ENCODE peak calls at places on chromosomes 3 and 15, in ten cellular contexts. One of them, this sample, is unnamed.

GRCh38 chr15:63035977-63036376 is 6.6 kb upstream of the TPM1 start:
- DNase-seq in sigmoid colon: no peak
- DNase-seq in ovary: no peak
- DNase-seq in astrocyte of the spinal cord: no peak
- DNase-seq in psoas muscle: no peak
- DNase-seq in GM06990: no peak
- DNase-seq in A549: no peak
- DNase-seq in body of pancreas: no peak
- DNase-seq in uterus: no peak
- DNase-seq in left lung: no peak
- DNase-seq in this sample: no peak

GRCh38 chr3:160755776-160756304 is at the start of gene PPM1L:
- DNase-seq in uterus: peak
- DNase-seq in ovary: peak
- DNase-seq in GM06990: no peak
- DNase-seq in sigmoid colon: peak
- DNase-seq in body of pancreas: peak
- DNase-seq in astrocyte of the spinal cord: peak
- DNase-seq in psoas muscle: peak
- DNase-seq in A549: no peak
- DNase-seq in left lung: peak
- DNase-seq in this sample: peak

GRCh38 chr15:35023794-35024193 is 35.7 kb upstream of the ZNF770 start:
- DNase-seq in psoas muscle: no peak
- DNase-seq in ovary: no peak
- DNase-seq in GM06990: no peak
- DNase-seq in sigmoid colon: no peak
- DNase-seq in body of pancreas: no peak
- DNase-seq in left lung: no peak
- DNase-seq in astrocyte of the spinal cord: no peak
- DNase-seq in A549: no peak
- DNase-seq in uterus: no peak
- DNase-seq in this sample: peak

GRCh38 chr3:39124876-39125836 is 17.7 kb downstream of the TTC21A start:
- DNase-seq in psoas muscle: no peak
- DNase-seq in left lung: no peak
- DNase-seq in GM06990: no peak
- DNase-seq in sigmoid colon: peak
- DNase-seq in ovary: no peak
- DNase-seq in uterus: no peak
- DNase-seq in body of pancreas: peak
- DNase-seq in astrocyte of the spinal cord: peak
- DNase-seq in A549: peak
- DNase-seq in this sample: peak

GRCh38 chr3:141644931-141645330 is 93.2 kb upstream of the RNF7 start:
- DNase-seq in psoas muscle: peak
- DNase-seq in left lung: peak
- DNase-seq in A549: peak
- DNase-seq in GM06990: peak
- DNase-seq in ovary: peak
- DNase-seq in sigmoid colon: peak
- DNase-seq in uterus: peak
- DNase-seq in body of pancreas: peak
- DNase-seq in astrocyte of the spinal cord: peak
- DNase-seq in this sample: peak

GRCh38 chr3:58999134-58999778 is 50.6 kb downstream of the CFAP20DC start:
- DNase-seq in sigmoid colon: no peak
- DNase-seq in uterus: no peak
- DNase-seq in psoas muscle: no peak
- DNase-seq in A549: no peak
- DNase-seq in left lung: no peak
- DNase-seq in ovary: no peak
- DNase-seq in GM06990: no peak
- DNase-seq in astrocyte of the spinal cord: no peak
- DNase-seq in body of pancreas: no peak
- DNase-seq in this sample: peak

GRCh38 chr15:99097441-99098410 is 7.2 kb upstream of the SYNM start:
- DNase-seq in uterus: no peak
- DNase-seq in left lung: no peak
- DNase-seq in astrocyte of the spinal cord: no peak
- DNase-seq in ovary: no peak
- DNase-seq in sigmoid colon: no peak
- DNase-seq in body of pancreas: no peak
- DNase-seq in GM06990: no peak
- DNase-seq in A549: no peak
- DNase-seq in psoas muscle: no peak
- DNase-seq in this sample: no peak

GRCh38 chr3:291028-291427 is 94.5 kb downstream of the CHL1 start:
- DNase-seq in A549: no peak
- DNase-seq in uterus: no peak
- DNase-seq in left lung: no peak
- DNase-seq in astrocyte of the spinal cord: no peak
- DNase-seq in psoas muscle: no peak
- DNase-seq in body of pancreas: no peak
- DNase-seq in sigmoid colon: no peak
- DNase-seq in GM06990: no peak
- DNase-seq in ovary: no peak
- DNase-seq in this sample: no peak

GRCh38 chr3:71949403-71949802 is 164.5 kb upstream of the PROK2 start:
- DNase-seq in A549: no peak
- DNase-seq in ovary: no peak
- DNase-seq in GM06990: no peak
- DNase-seq in psoas muscle: no peak
- DNase-seq in astrocyte of the spinal cord: no peak
- DNase-seq in left lung: no peak
- DNase-seq in sigmoid colon: no peak
- DNase-seq in body of pancreas: no peak
- DNase-seq in uterus: no peak
- DNase-seq in this sample: peak

GRCh38 chr3:165803471-165803870 is 33.8 kb downstream of the BCHE start:
- DNase-seq in sigmoid colon: no peak
- DNase-seq in ovary: no peak
- DNase-seq in A549: no peak
- DNase-seq in left lung: no peak
- DNase-seq in body of pancreas: no peak
- DNase-seq in GM06990: no peak
- DNase-seq in psoas muscle: no peak
- DNase-seq in astrocyte of the spinal cord: no peak
- DNase-seq in uterus: no peak
- DNase-seq in this sample: no peak

GRCh38 chr3:128495435-128495970 is 2.5 kb upstream of the GATA2 start:
- DNase-seq in psoas muscle: no peak
- DNase-seq in left lung: no peak
- DNase-seq in astrocyte of the spinal cord: no peak
- DNase-seq in body of pancreas: no peak
- DNase-seq in GM06990: no peak
- DNase-seq in uterus: no peak
- DNase-seq in A549: no peak
- DNase-seq in ovary: no peak
- DNase-seq in sigmoid colon: peak
- DNase-seq in this sample: no peak

GRCh38 chr15:38748710-38749109 is 184.1 kb upstream of the RASGRP1 start:
- DNase-seq in uterus: no peak
- DNase-seq in GM06990: no peak
- DNase-seq in body of pancreas: no peak
- DNase-seq in astrocyte of the spinal cord: no peak
- DNase-seq in sigmoid colon: no peak
- DNase-seq in psoas muscle: no peak
- DNase-seq in ovary: no peak
- DNase-seq in left lung: no peak
- DNase-seq in A549: no peak
- DNase-seq in this sample: no peak

GRCh38 chr3:127700406-127700805 is 27.7 kb downstream of the ABTB1 start:
- DNase-seq in uterus: no peak
- DNase-seq in left lung: no peak
- DNase-seq in sigmoid colon: no peak
- DNase-seq in psoas muscle: peak
- DNase-seq in GM06990: no peak
- DNase-seq in body of pancreas: no peak
- DNase-seq in ovary: no peak
- DNase-seq in A549: no peak
- DNase-seq in astrocyte of the spinal cord: no peak
- DNase-seq in this sample: no peak

GRCh38 chr3:42092006-42092405 is 849 bp downstream of the TRAK1 start:
- DNase-seq in left lung: no peak
- DNase-seq in ovary: no peak
- DNase-seq in A549: no peak
- DNase-seq in psoas muscle: no peak
- DNase-seq in uterus: no peak
- DNase-seq in GM06990: no peak
- DNase-seq in body of pancreas: no peak
- DNase-seq in astrocyte of the spinal cord: no peak
- DNase-seq in sigmoid colon: no peak
- DNase-seq in this sample: no peak
- H3K4me3 ChIP-seq in left lung: no peak
- H3K4me3 ChIP-seq in ovary: no peak
- H3K4me3 ChIP-seq in A549: no peak
- H3K4me3 ChIP-seq in psoas muscle: peak
- H3K4me3 ChIP-seq in uterus: no peak
- H3K4me3 ChIP-seq in GM06990: no peak
- H3K4me3 ChIP-seq in body of pancreas: no peak
- H3K4me3 ChIP-seq in astrocyte of the spinal cord: no peak
- H3K4me3 ChIP-seq in sigmoid colon: no peak
- H3K4me3 ChIP-seq in this sample: no peak

DNA sequence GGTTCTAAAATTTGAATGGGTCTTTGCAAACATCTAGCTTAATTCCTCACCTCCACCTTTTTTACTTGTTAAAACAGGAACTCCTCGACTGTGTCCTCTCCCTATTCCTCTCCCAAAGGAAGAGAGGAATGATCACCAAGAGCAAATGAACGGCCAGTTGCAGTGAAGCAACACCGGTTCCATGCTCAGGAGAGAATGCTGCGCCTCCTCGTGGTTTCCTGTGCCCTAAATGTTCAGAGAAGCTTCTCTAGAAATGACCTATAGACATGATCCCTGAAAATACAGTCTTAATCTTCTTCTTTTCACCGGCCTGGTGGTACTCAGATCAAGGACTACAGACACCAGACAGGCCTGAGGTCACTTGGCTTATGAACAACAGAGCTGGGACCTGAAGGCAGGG is 65.1 kb upstream of the GUCA1C start:
- DNase-seq in psoas muscle: no peak
- DNase-seq in uterus: no peak
- DNase-seq in left lung: no peak
- DNase-seq in sigmoid colon: no peak
- DNase-seq in ovary: no peak
- DNase-seq in GM06990: no peak
- DNase-seq in body of pancreas: peak
- DNase-seq in A549: peak
- DNase-seq in astrocyte of the spinal cord: no peak
- DNase-seq in this sample: no peak
- TF ChIP-seq CTCF in psoas muscle: no peak
- TF ChIP-seq CTCF in uterus: no peak
- TF ChIP-seq CTCF in left lung: no peak
- TF ChIP-seq CTCF in sigmoid colon: no peak
- TF ChIP-seq CTCF in ovary: no peak
- TF ChIP-seq CTCF in GM06990: peak
- TF ChIP-seq CTCF in body of pancreas: peak
- TF ChIP-seq CTCF in A549: peak
- TF ChIP-seq CTCF in astrocyte of the spinal cord: no peak
- TF ChIP-seq CTCF in this sample: no peak

GRCh38 chr3:157104521-157104920 is 55.4 kb downstream of the CCNL1 start:
- DNase-seq in ovary: no peak
- DNase-seq in GM06990: no peak
- DNase-seq in left lung: no peak
- DNase-seq in astrocyte of the spinal cord: no peak
- DNase-seq in body of pancreas: no peak
- DNase-seq in uterus: peak
- DNase-seq in A549: no peak
- DNase-seq in psoas muscle: no peak
- DNase-seq in sigmoid colon: peak
- DNase-seq in this sample: peak
- H3K4me3 ChIP-seq in ovary: no peak
- H3K4me3 ChIP-seq in GM06990: no peak
- H3K4me3 ChIP-seq in left lung: no peak
- H3K4me3 ChIP-seq in astrocyte of the spinal cord: no peak
- H3K4me3 ChIP-seq in body of pancreas: no peak
- H3K4me3 ChIP-seq in uterus: no peak
- H3K4me3 ChIP-seq in A549: no peak
- H3K4me3 ChIP-seq in psoas muscle: no peak
- H3K4me3 ChIP-seq in sigmoid colon: no peak
- H3K4me3 ChIP-seq in this sample: no peak

GRCh38 chr3:65422154-65422553 is 616.6 kb downstream of the MAGI1 start:
- DNase-seq in sigmoid colon: no peak
- DNase-seq in astrocyte of the spinal cord: no peak
- DNase-seq in GM06990: no peak
- DNase-seq in A549: no peak
- DNase-seq in left lung: no peak
- DNase-seq in uterus: no peak
- DNase-seq in ovary: no peak
- DNase-seq in body of pancreas: no peak
- DNase-seq in psoas muscle: no peak
- DNase-seq in this sample: no peak

GRCh38 chr3:65425880-65426279 is 612.8 kb downstream of the MAGI1 start:
- DNase-seq in GM06990: no peak
- DNase-seq in psoas muscle: no peak
- DNase-seq in body of pancreas: no peak
- DNase-seq in left lung: no peak
- DNase-seq in sigmoid colon: no peak
- DNase-seq in A549: peak
- DNase-seq in astrocyte of the spinal cord: peak
- DNase-seq in uterus: no peak
- DNase-seq in ovary: no peak
- DNase-seq in this sample: peak
- TF ChIP-seq CTCF in GM06990: no peak
- TF ChIP-seq CTCF in psoas muscle: peak
- TF ChIP-seq CTCF in body of pancreas: peak
- TF ChIP-seq CTCF in left lung: no peak
- TF ChIP-seq CTCF in sigmoid colon: peak
- TF ChIP-seq CTCF in A549: no peak
- TF ChIP-seq CTCF in astrocyte of the spinal cord: peak
- TF ChIP-seq CTCF in uterus: no peak
- TF ChIP-seq CTCF in ovary: no peak
- TF ChIP-seq CTCF in this sample: peak

GRCh38 chr3:100993309-100993708 is at the start of gene ABI3BP:
- DNase-seq in left lung: peak
- DNase-seq in psoas muscle: peak
- DNase-seq in body of pancreas: peak
- DNase-seq in astrocyte of the spinal cord: peak
- DNase-seq in ovary: peak
- DNase-seq in uterus: peak
- DNase-seq in A549: peak
- DNase-seq in GM06990: no peak
- DNase-seq in sigmoid colon: peak
- DNase-seq in this sample: peak
- H3K4me3 ChIP-seq in left lung: peak
- H3K4me3 ChIP-seq in psoas muscle: peak
- H3K4me3 ChIP-seq in body of pancreas: no peak
- H3K4me3 ChIP-seq in astrocyte of the spinal cord: peak
- H3K4me3 ChIP-seq in ovary: peak
- H3K4me3 ChIP-seq in uterus: peak
- H3K4me3 ChIP-seq in A549: peak
- H3K4me3 ChIP-seq in GM06990: no peak
- H3K4me3 ChIP-seq in sigmoid colon: peak
- H3K4me3 ChIP-seq in this sample: peak

This sample was measured in fibroblast of mammary gland.